ENCODE peak calls at places on chromosome 11, in six cellular contexts. One of them, this sample, is unnamed.

GRCh38 chr11:30552839-30553238 is 33.3 kb downstream of the MPPED2 start:
- DNase-seq in GM23338: no peak
- DNase-seq in HL-60: no peak
- DNase-seq in transverse colon: no peak
- DNase-seq in H1: no peak
- DNase-seq in esophagus muscularis mucosa: no peak
- DNase-seq in this sample: no peak

GRCh38 chr11:1297011-1297575 is 12.3 kb downstream of the TOLLIP start:
- DNase-seq in GM23338: no peak
- DNase-seq in HL-60: no peak
- DNase-seq in transverse colon: no peak
- DNase-seq in H1: no peak
- DNase-seq in esophagus muscularis mucosa: no peak
- DNase-seq in this sample: no peak

GRCh38 chr11:19426719-19427066 is 185.9 kb upstream of the E2F8 start:
- DNase-seq in GM23338: no peak
- DNase-seq in HL-60: no peak
- DNase-seq in transverse colon: no peak
- DNase-seq in H1: no peak
- DNase-seq in esophagus muscularis mucosa: no peak
- DNase-seq in this sample: no peak

GRCh38 chr11:49377978-49378377 is 169.6 kb upstream of the FOLH1 start:
- DNase-seq in GM23338: no peak
- DNase-seq in HL-60: no peak
- DNase-seq in transverse colon: no peak
- DNase-seq in H1: no peak
- DNase-seq in esophagus muscularis mucosa: no peak
- DNase-seq in this sample: no peak

GRCh38 chr11:18046116-18046777 is at the start of gene TPH1:
- DNase-seq in GM23338: peak
- DNase-seq in HL-60: no peak
- DNase-seq in transverse colon: peak
- DNase-seq in H1: peak
- DNase-seq in esophagus muscularis mucosa: no peak
- DNase-seq in this sample: no peak

GRCh38 chr11:124823512-124824376 is 23.5 kb upstream of the MSANTD2 start:
- DNase-seq in GM23338: no peak
- DNase-seq in HL-60: no peak
- DNase-seq in transverse colon: no peak
- DNase-seq in H1: no peak
- DNase-seq in esophagus muscularis mucosa: no peak
- DNase-seq in this sample: no peak

GRCh38 chr11:68454767-68455166 is 5.8 kb upstream of the PPP6R3 start:
- DNase-seq in GM23338: peak
- DNase-seq in HL-60: no peak
- DNase-seq in transverse colon: no peak
- DNase-seq in H1: no peak
- DNase-seq in esophagus muscularis mucosa: no peak
- DNase-seq in this sample: no peak

GRCh38 chr11:1706634-1707400 is 9.8 kb downstream of the KRTAP5-6 start:
- DNase-seq in GM23338: no peak
- DNase-seq in HL-60: peak
- DNase-seq in transverse colon: no peak
- DNase-seq in H1: no peak
- DNase-seq in esophagus muscularis mucosa: no peak
- DNase-seq in this sample: no peak

GRCh38 chr11:124329787-124330478 is 9.9 kb upstream of the OR8D2 start:
- DNase-seq in GM23338: peak
- DNase-seq in HL-60: no peak
- DNase-seq in transverse colon: no peak
- DNase-seq in H1: no peak
- DNase-seq in esophagus muscularis mucosa: no peak
- DNase-seq in this sample: no peak

GRCh38 chr11:36361901-36362391 is 65.9 kb downstream of the PRR5L start:
- DNase-seq in GM23338: peak
- DNase-seq in HL-60: no peak
- DNase-seq in transverse colon: no peak
- DNase-seq in H1: peak
- DNase-seq in esophagus muscularis mucosa: no peak
- DNase-seq in this sample: no peak

GRCh38 chr11:58652726-58653280 is 30.3 kb downstream of the CNTF start:
- DNase-seq in GM23338: peak
- DNase-seq in HL-60: no peak
- DNase-seq in transverse colon: no peak
- DNase-seq in H1: no peak
- DNase-seq in esophagus muscularis mucosa: peak
- DNase-seq in this sample: no peak

GRCh38 chr11:88478136-88478785 is 140.7 kb upstream of the CTSC start:
- DNase-seq in GM23338: no peak
- DNase-seq in HL-60: no peak
- DNase-seq in transverse colon: no peak
- DNase-seq in H1: no peak
- DNase-seq in esophagus muscularis mucosa: no peak
- DNase-seq in this sample: no peak

GRCh38 chr11:95296621-95297025 is 65.6 kb upstream of the SESN3 start:
- DNase-seq in GM23338: no peak
- DNase-seq in HL-60: no peak
- DNase-seq in transverse colon: no peak
- DNase-seq in H1: no peak
- DNase-seq in esophagus muscularis mucosa: no peak
- DNase-seq in this sample: no peak

GRCh38 chr11:118918128-118918685 is 7.5 kb downstream of the BCL9L start:
- DNase-seq in GM23338: peak
- DNase-seq in HL-60: no peak
- DNase-seq in transverse colon: peak
- DNase-seq in H1: no peak
- DNase-seq in esophagus muscularis mucosa: peak
- DNase-seq in this sample: no peak

GRCh38 chr11:69524291-69524882 is 42.9 kb downstream of the LINC01488 start:
- DNase-seq in GM23338: no peak
- DNase-seq in HL-60: no peak
- DNase-seq in transverse colon: no peak
- DNase-seq in H1: no peak
- DNase-seq in esophagus muscularis mucosa: no peak
- DNase-seq in this sample: no peak

GRCh38 chr11:118957968-118958367 is 1.9 kb downstream of the UPK2 start:
- DNase-seq in GM23338: no peak
- DNase-seq in HL-60: no peak
- DNase-seq in transverse colon: no peak
- DNase-seq in H1: no peak
- DNase-seq in esophagus muscularis mucosa: no peak
- DNase-seq in this sample: no peak

GRCh38 chr11:68437927-68438657 is 22.5 kb upstream of the PPP6R3 start:
- DNase-seq in GM23338: no peak
- DNase-seq in HL-60: no peak
- DNase-seq in transverse colon: no peak
- DNase-seq in H1: no peak
- DNase-seq in esophagus muscularis mucosa: no peak
- DNase-seq in this sample: no peak

GRCh38 chr11:68643576-68643975 is 40.8 kb upstream of the GAL start:
- DNase-seq in GM23338: no peak
- DNase-seq in HL-60: no peak
- DNase-seq in transverse colon: no peak
- DNase-seq in H1: no peak
- DNase-seq in esophagus muscularis mucosa: no peak
- DNase-seq in this sample: no peak

GRCh38 chr11:66957971-66958231 is 282 bp downstream of the PC start:
- DNase-seq in GM23338: peak
- DNase-seq in HL-60: no peak
- DNase-seq in transverse colon: no peak
- DNase-seq in H1: no peak
- DNase-seq in esophagus muscularis mucosa: no peak
- DNase-seq in this sample: no peak

GRCh38 chr11:7098235-7098832 is 9.5 kb downstream of the RBMXL2 start:
- DNase-seq in GM23338: peak
- DNase-seq in HL-60: peak
- DNase-seq in transverse colon: no peak
- DNase-seq in H1: no peak
- DNase-seq in esophagus muscularis mucosa: no peak
- DNase-seq in this sample: no peak

GRCh38 chr11:117223741-117224685 is 7.9 kb downstream of the PCSK7 start:
- DNase-seq in GM23338: no peak
- DNase-seq in HL-60: no peak
- DNase-seq in transverse colon: peak
- DNase-seq in H1: no peak
- DNase-seq in esophagus muscularis mucosa: no peak
- DNase-seq in this sample: no peak

GRCh38 chr11:17387280-17387679 is 1.2 kb downstream of the KCNJ11 start:
- DNase-seq in GM23338: no peak
- DNase-seq in HL-60: no peak
- DNase-seq in transverse colon: no peak
- DNase-seq in H1: no peak
- DNase-seq in esophagus muscularis mucosa: no peak
- DNase-seq in this sample: no peak

GRCh38 chr11:117299351-117300300 is 8.5 kb downstream of the BACE1-AS start:
- DNase-seq in GM23338: no peak
- DNase-seq in HL-60: no peak
- DNase-seq in transverse colon: no peak
- DNase-seq in H1: no peak
- DNase-seq in esophagus muscularis mucosa: no peak
- DNase-seq in this sample: no peak

GRCh38 chr11:2515401-2516275 is 70.8 kb downstream of the KCNQ1 start:
- DNase-seq in GM23338: no peak
- DNase-seq in HL-60: no peak
- DNase-seq in transverse colon: peak
- DNase-seq in H1: no peak
- DNase-seq in esophagus muscularis mucosa: no peak
- DNase-seq in this sample: peak

GRCh38 chr11:120137611-120138521 is at the start of gene TRIM29:
- DNase-seq in GM23338: no peak
- DNase-seq in HL-60: no peak
- DNase-seq in transverse colon: peak
- DNase-seq in H1: no peak
- DNase-seq in esophagus muscularis mucosa: peak
- DNase-seq in this sample: peak

GRCh38 chr11:126059238-126059761 is 3.4 kb downstream of the CDON start:
- DNase-seq in GM23338: peak
- DNase-seq in HL-60: no peak
- DNase-seq in transverse colon: no peak
- DNase-seq in H1: no peak
- DNase-seq in esophagus muscularis mucosa: no peak
- DNase-seq in this sample: no peak

GRCh38 chr11:126063510-126063858 is 818 bp upstream of the CDON start:
- DNase-seq in GM23338: no peak
- DNase-seq in HL-60: no peak
- DNase-seq in transverse colon: no peak
- DNase-seq in H1: no peak
- DNase-seq in esophagus muscularis mucosa: no peak
- DNase-seq in this sample: no peak

GRCh38 chr11:126060651-126061220 is 1.9 kb downstream of the CDON start:
- DNase-seq in GM23338: no peak
- DNase-seq in HL-60: no peak
- DNase-seq in transverse colon: no peak
- DNase-seq in H1: no peak
- DNase-seq in esophagus muscularis mucosa: no peak
- DNase-seq in this sample: no peak

GRCh38 chr11:126062679-126063509 is at the start of gene CDON:
- DNase-seq in GM23338: peak
- DNase-seq in HL-60: peak
- DNase-seq in transverse colon: peak
- DNase-seq in H1: peak
- DNase-seq in esophagus muscularis mucosa: peak
- DNase-seq in this sample: peak

GRCh38 chr11:126061707-126062678 is 673 bp downstream of the CDON start:
- DNase-seq in GM23338: peak
- DNase-seq in HL-60: no peak
- DNase-seq in transverse colon: peak
- DNase-seq in H1: no peak
- DNase-seq in esophagus muscularis mucosa: no peak
- DNase-seq in this sample: no peak
- TF ChIP-seq POLR2AphosphoS5 in GM23338: no peak
- TF ChIP-seq POLR2AphosphoS5 in HL-60: no peak
- TF ChIP-seq POLR2AphosphoS5 in transverse colon: no peak
- TF ChIP-seq POLR2AphosphoS5 in H1: no peak
- TF ChIP-seq POLR2AphosphoS5 in esophagus muscularis mucosa: peak
- TF ChIP-seq POLR2AphosphoS5 in this sample: no peak

GRCh38 chr11:34157163-34157562 is 51.7 kb downstream of the NAT10 start:
- DNase-seq in GM23338: no peak
- DNase-seq in HL-60: no peak
- DNase-seq in transverse colon: no peak
- DNase-seq in H1: no peak
- DNase-seq in esophagus muscularis mucosa: no peak
- DNase-seq in this sample: no peak

GRCh38 chr11:34151916-34152845 is 46.8 kb downstream of the NAT10 start:
- DNase-seq in GM23338: no peak
- DNase-seq in HL-60: no peak
- DNase-seq in transverse colon: no peak
- DNase-seq in H1: no peak
- DNase-seq in esophagus muscularis mucosa: no peak
- DNase-seq in this sample: no peak

GRCh38 chr11:34155759-34156062 is 50.3 kb downstream of the NAT10 start:
- DNase-seq in GM23338: no peak
- DNase-seq in HL-60: no peak
- DNase-seq in transverse colon: no peak
- DNase-seq in H1: no peak
- DNase-seq in esophagus muscularis mucosa: no peak
- DNase-seq in this sample: no peak

GRCh38 chr11:34154059-34154875 is 48.8 kb downstream of the NAT10 start:
- DNase-seq in GM23338: no peak
- DNase-seq in HL-60: peak
- DNase-seq in transverse colon: no peak
- DNase-seq in H1: no peak
- DNase-seq in esophagus muscularis mucosa: no peak
- DNase-seq in this sample: peak

GRCh38 chr11:34155057-34155758 is 49.8 kb downstream of the NAT10 start:
- DNase-seq in GM23338: no peak
- DNase-seq in HL-60: no peak
- DNase-seq in transverse colon: no peak
- DNase-seq in H1: no peak
- DNase-seq in esophagus muscularis mucosa: no peak
- DNase-seq in this sample: no peak
- TF ChIP-seq POLR2AphosphoS5 in GM23338: no peak
- TF ChIP-seq POLR2AphosphoS5 in HL-60: no peak
- TF ChIP-seq POLR2AphosphoS5 in transverse colon: no peak
- TF ChIP-seq POLR2AphosphoS5 in H1: no peak
- TF ChIP-seq POLR2AphosphoS5 in esophagus muscularis mucosa: no peak
- TF ChIP-seq POLR2AphosphoS5 in this sample: no peak

GRCh38 chr11:46121724-46122477 is 647 bp upstream of the PHF21A start:
- DNase-seq in GM23338: peak
- DNase-seq in HL-60: peak
- DNase-seq in transverse colon: peak
- DNase-seq in H1: no peak
- DNase-seq in esophagus muscularis mucosa: no peak
- DNase-seq in this sample: peak
- TF ChIP-seq POLR2AphosphoS5 in GM23338: no peak
- TF ChIP-seq POLR2AphosphoS5 in HL-60: peak
- TF ChIP-seq POLR2AphosphoS5 in transverse colon: peak
- TF ChIP-seq POLR2AphosphoS5 in H1: no peak
- TF ChIP-seq POLR2AphosphoS5 in esophagus muscularis mucosa: peak
- TF ChIP-seq POLR2AphosphoS5 in this sample: no peak

DNA sequence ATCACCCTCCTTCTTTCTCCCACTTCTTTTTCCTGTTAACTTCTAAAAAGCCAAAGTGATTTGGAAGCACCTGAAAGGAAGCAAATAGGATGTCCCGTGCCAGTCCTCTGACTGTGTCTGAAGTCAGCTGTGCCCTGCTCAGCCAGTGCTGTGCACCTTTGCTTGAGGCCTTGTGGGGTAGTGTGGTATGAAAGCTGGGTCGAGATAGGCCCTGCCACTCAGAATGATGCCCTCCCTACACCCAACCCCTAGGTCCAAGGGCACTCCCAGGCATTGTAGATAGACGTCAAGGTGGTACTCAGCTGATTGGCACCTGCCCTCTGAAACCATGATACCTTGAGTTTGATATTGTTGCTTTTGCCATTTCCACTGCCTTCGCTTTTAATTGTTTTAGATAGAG is 83.6 kb upstream of the RASSF10 start:
- DNase-seq in GM23338: no peak
- DNase-seq in HL-60: no peak
- DNase-seq in transverse colon: no peak
- DNase-seq in H1: no peak
- DNase-seq in esophagus muscularis mucosa: no peak
- DNase-seq in this sample: no peak
- TF ChIP-seq POLR2AphosphoS5 in GM23338: no peak
- TF ChIP-seq POLR2AphosphoS5 in HL-60: no peak
- TF ChIP-seq POLR2AphosphoS5 in transverse colon: no peak
- TF ChIP-seq POLR2AphosphoS5 in H1: no peak
- TF ChIP-seq POLR2AphosphoS5 in esophagus muscularis mucosa: no peak
- TF ChIP-seq POLR2AphosphoS5 in this sample: no peak